ENCODE peak calls at places on chromosomes 12 and 14, in eight cellular contexts. G, A, D, E, J, Q, W and S are unnamed samples.

GRCh38 chr12:125186471-125187147 is 121.4 kb downstream of the AACS start:
- DNase-seq in G (no peak), A (no peak), D (no peak), E (no peak), J (no peak), Q (no peak), W (peak; percentile 21), S (no peak)

GRCh38 chr12:49975370-49975761 is 2.6 kb downstream of the AQP6 start:
- DNase-seq in G (no peak), A (peak; percentile 34), D (no peak), E (peak; percentile 60), J (no peak), Q (no peak), W (no peak), S (no peak)

GRCh38 chr14:64244279-64244678 is 49.9 kb downstream of the ESR2 start:
- DNase-seq in G (peak; percentile 17), A (no peak), D (no peak), E (no peak), J (no peak), Q (no peak), W (no peak), S (no peak)

GRCh38 chr14:70086685-70087379 is 101.9 kb downstream of the SLC8A3 start:
- DNase-seq in G (peak; percentile 56), A (no peak), D (no peak), E (peak; percentile 49), J (peak; percentile 50), Q (no peak), W (peak; percentile 62), S (peak; percentile 28)

GRCh38 chr12:77686760-77687159 is 143.9 kb upstream of the NAV3 start:
- DNase-seq in G (peak; percentile 59), A (no peak), D (no peak), E (peak; percentile 9), J (peak; percentile 49), Q (no peak), W (peak; percentile 15), S (no peak)

GRCh38 chr12:105864316-105864715 is 274.4 kb downstream of the NUAK1 start:
- DNase-seq in G (no peak), A (no peak), D (no peak), E (no peak), J (no peak), Q (no peak), W (no peak), S (no peak)

GRCh38 chr12:105741786-105742566 is 396.8 kb downstream of the NUAK1 start:
- DNase-seq in G (peak; percentile 82), A (no peak), D (no peak), E (no peak), J (peak; percentile 76), Q (no peak), W (peak; percentile 97), S (no peak)

GRCh38 chr12:120787889-120788288 is 62.3 kb downstream of the ACADS start:
- DNase-seq in G (no peak), A (no peak), D (no peak), E (no peak), J (no peak), Q (no peak), W (no peak), S (no peak)

GRCh38 chr12:121668750-121669524 is 517 bp downstream of the MORN3 start:
- DNase-seq in G (peak; percentile 38), A (no peak), D (no peak), E (peak; percentile 73), J (no peak), Q (no peak), W (peak; percentile 44), S (peak; percentile 58)

GRCh38 chr12:104201238-104202001 is 14.2 kb upstream of the TXNRD1 start:
- DNase-seq in G (peak; percentile 72), A (no peak), D (peak; percentile 37), E (peak; percentile 63), J (peak; percentile 65), Q (no peak), W (peak; percentile 81), S (peak; percentile 63)

GRCh38 chr12:109422251-109422650 is 54.8 kb downstream of the KCTD10 start:
- DNase-seq in G (no peak), A (no peak), D (no peak), E (no peak), J (no peak), Q (no peak), W (no peak), S (no peak)

GRCh38 chr14:98964171-98964570 is 307.8 kb downstream of the BCL11B start:
- DNase-seq in G (no peak), A (no peak), D (no peak), E (no peak), J (no peak), Q (no peak), W (no peak), S (peak; percentile 66)

GRCh38 chr14:93301821-93302447 is 30.9 kb downstream of the BTBD7 start:
- DNase-seq in G (no peak), A (no peak), D (no peak), E (peak; percentile 17), J (peak; percentile 26), Q (no peak), W (no peak), S (no peak)
- H3K4me3 ChIP-seq in G (no peak overlapping the region), A (no peak overlapping the region), D (no peak overlapping the region), E (no peak overlapping the region), J (no peak overlapping the region), Q (no peak overlapping the region), W (no peak overlapping the region), S (no peak overlapping the region)

GRCh38 chr12:26880625-26881024 is 47.6 kb upstream of the ITPR2 start:
- DNase-seq in G (no peak), A (no peak), D (no peak), E (no peak), J (no peak), Q (no peak), W (no peak), S (no peak)

GRCh38 chr12:26890784-26891183 is 47.0 kb downstream of the INTS13 start:
- DNase-seq in G (no peak), A (no peak), D (no peak), E (no peak), J (no peak), Q (no peak), W (no peak), S (no peak)

DNA sequence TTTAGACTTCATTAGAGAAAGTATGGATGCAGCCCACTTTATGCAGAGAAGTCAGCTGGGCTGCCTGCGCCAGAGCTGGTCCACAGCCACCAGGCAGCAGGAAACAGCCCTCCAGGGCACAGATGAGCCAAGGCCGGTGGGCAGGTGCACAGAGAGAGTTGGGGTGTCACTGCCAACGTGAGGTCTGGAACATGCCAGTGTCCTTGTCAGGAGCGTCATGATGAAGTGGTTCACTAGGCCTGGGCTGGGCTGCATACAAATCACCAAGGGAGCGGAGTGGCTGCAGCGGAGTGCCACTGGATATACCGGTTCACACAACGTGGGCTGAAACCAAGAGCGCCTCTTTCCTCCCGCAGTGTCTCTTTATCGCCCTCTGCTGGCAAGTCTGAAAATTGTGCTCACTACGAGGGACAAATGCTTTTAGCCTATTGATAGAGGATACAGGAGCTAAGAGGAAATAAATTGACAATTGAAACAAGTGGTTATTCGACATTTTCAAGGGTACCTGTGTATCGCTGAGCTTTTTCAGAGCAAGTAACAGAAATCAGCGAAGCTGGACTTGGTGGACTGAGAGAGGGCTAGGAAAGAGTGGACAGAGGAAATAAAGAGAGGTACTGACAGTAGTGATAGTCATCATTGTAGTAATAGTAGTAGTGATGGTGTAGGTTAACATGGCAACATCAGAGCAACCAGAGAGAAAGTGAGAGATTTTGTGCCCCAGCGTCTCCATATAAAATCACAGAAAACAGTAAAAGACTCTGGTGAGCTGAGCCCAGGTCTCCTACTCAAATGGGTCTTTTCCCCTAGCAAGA is 52.0 kb upstream of the ITPR2 start:
- DNase-seq in G (peak; percentile 75), A (peak; percentile 83), D (peak; percentile 86), E (peak; percentile 83), J (peak; percentile 74), Q (peak; percentile 84), W (peak; percentile 86), S (peak; percentile 89)
- H3K4me3 ChIP-seq in G (no peak overlapping the region), A (peak overlapping the region; percentile 18), D (no peak overlapping the region), E (no peak overlapping the region), J (no peak overlapping the region), Q (no peak overlapping the region), W (no peak overlapping the region), S (peak overlapping the region; percentile 40)

DNA sequence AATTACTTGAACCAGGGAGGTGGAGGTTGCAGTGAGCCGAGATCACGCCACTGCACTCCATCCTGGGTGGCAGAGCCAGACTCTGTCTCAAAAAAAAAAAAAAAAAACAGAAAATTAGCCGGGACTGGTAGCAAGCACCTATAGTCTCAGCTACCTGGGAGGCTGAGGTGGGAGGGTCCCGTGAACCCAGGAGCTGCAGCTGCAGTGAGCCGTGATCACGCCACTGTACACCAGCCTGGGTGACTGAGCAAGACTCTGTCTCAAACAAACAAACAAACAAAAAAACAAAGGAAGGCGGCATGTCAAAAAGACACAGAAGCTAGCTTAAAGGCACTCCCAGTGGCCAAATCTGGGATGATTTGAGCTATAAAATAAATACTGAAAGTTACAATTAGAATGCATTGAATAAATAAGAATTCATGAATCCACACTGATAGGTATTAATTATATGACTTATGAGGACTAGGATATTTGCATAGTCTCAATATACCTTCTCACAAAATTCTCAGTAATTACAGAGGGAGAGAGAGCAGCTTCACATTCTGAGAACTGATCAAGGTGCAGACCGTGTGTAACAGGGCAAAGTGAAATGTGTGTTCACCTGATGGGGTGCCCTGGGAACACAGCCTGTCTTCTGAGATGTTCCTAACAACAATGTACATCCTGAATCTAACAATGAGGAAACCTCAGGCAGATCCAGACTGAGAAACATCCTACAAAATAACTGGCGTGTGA is 42.7 kb upstream of the GPR132 start:
- DNase-seq in G (no peak), A (no peak), D (peak; percentile 2), E (no peak), J (no peak), Q (no peak), W (no peak), S (no peak)
- H3K4me3 ChIP-seq in G (no peak overlapping the region), A (no peak overlapping the region), D (no peak overlapping the region), E (no peak overlapping the region), J (no peak overlapping the region), Q (no peak overlapping the region), W (no peak overlapping the region), S (no peak overlapping the region)

GRCh38 chr14:75165586-75166391 is 10.6 kb downstream of the TMED10 start:
- DNase-seq in G (no peak), A (peak; percentile 80), D (peak; percentile 31), E (no peak), J (peak; percentile 29), Q (no peak), W (peak; percentile 41), S (no peak)

GRCh38 chr14:75163677-75164076 is 12.7 kb downstream of the TMED10 start:
- DNase-seq in G (no peak), A (no peak), D (no peak), E (no peak), J (no peak), Q (no peak), W (no peak), S (no peak)

GRCh38 chr14:75162631-75163030 is 13.8 kb downstream of the TMED10 start:
- DNase-seq in G (no peak), A (no peak), D (no peak), E (no peak), J (no peak), Q (no peak), W (no peak), S (no peak)

GRCh38 chr14:75168586-75169335 is 7.7 kb downstream of the TMED10 start:
- DNase-seq in G (no peak), A (no peak), D (no peak), E (no peak), J (no peak), Q (no peak), W (no peak), S (no peak)

DNA sequence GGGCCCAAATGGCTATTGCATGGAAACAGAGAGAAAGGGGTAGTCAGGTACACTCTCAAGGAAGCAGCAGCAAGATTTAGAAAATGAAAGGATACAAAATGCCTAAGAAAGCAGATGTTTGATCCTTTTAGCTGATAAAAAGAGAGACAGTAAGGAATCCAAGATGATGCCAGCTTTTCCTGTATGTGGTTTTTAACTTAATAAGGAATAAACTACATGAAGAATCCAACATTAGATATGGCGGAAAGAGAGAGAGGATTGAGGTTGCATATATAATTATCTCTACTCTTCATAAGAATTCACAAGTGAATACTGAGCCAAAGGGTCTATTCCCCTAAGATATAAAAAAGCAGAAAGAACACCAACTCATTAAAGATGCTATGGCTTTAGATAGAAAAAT is 11.6 kb downstream of the TMED10 start:
- DNase-seq in G (no peak), A (no peak), D (no peak), E (no peak), J (no peak), Q (no peak), W (no peak), S (no peak)
- H3K4me3 ChIP-seq in G (no peak overlapping the region), A (no peak overlapping the region), D (no peak overlapping the region), E (no peak overlapping the region), J (no peak overlapping the region), Q (no peak overlapping the region), W (no peak overlapping the region), S (no peak overlapping the region)